ENCODE peak calls at places on chromosomes 7 and 10, in seven cellular contexts. M is activated effector memory CD4-positive, alpha-beta T cell treated with Interleukin-2 at 50 U/mL for 16 hours; O is CD4-positive, alpha-beta memory T cell; B is NCI-H774; Y is RKO; Z is activated CD4-positive, CD25-positive, alpha-beta regulatory T cell; U is NCI-H510A treated with DMSO at 0.1 percent for 48 hours. D is an unnamed sample.

GRCh38 chr7:131692131-131692960 is 135.9 kb upstream of the PODXL start:
- DNase-seq in M (no peak), O (no peak), B (peak; percentile 52), Y (no peak), Z (peak; percentile 7), U (peak; percentile 17), D (no peak)

GRCh38 chr10:35822316-35822715 is 180.2 kb upstream of the FZD8 start:
- DNase-seq in M (no peak), O (no peak), B (no peak), Y (peak; percentile 9), Z (no peak), U (no peak), D (no peak)

GRCh38 chr10:70135046-70135445 is 2.4 kb upstream of the AIFM2 start:
- DNase-seq in M (no peak), O (no peak), B (no peak), Y (no peak), Z (no peak), U (no peak), D (no peak)

GRCh38 chr10:68333058-68333395 is 299 bp upstream of the PBLD start:
- DNase-seq in M (no peak), O (no peak), B (no peak), Y (peak; percentile 78), Z (no peak), U (no peak), D (no peak)

GRCh38 chr10:119443970-119444660 is 98.4 kb downstream of the RGS10 start:
- DNase-seq in M (no peak), O (no peak), B (no peak), Y (no peak), Z (no peak), U (no peak), D (no peak)

GRCh38 chr7:6564091-6564770 is 13.0 kb upstream of the GRID2IP start:
- DNase-seq in M (no peak), O (no peak), B (no peak), Y (no peak), Z (no peak), U (no peak), D (no peak)

GRCh38 chr7:15306286-15306685 is 255.5 kb downstream of the AGMO start:
- DNase-seq in M (no peak), O (no peak), B (no peak), Y (no peak), Z (no peak), U (no peak), D (no peak)

GRCh38 chr7:130910949-130911944 is 177.2 kb upstream of the KLF14 start:
- DNase-seq in M (no peak), O (no peak), B (no peak), Y (peak; percentile 84), Z (no peak), U (no peak), D (no peak)

GRCh38 chr10:13823046-13823711 is 236.4 kb downstream of the PRPF18 start:
- DNase-seq in M (no peak), O (no peak), B (no peak), Y (no peak), Z (no peak), U (no peak), D (no peak)

GRCh38 chr10:90462761-90463160 is 395.1 kb downstream of the HTR7 start:
- DNase-seq in M (no peak), O (no peak), B (no peak), Y (no peak), Z (no peak), U (no peak), D (no peak)

GRCh38 chr7:137984181-137985041 is 17.5 kb downstream of the CREB3L2 start:
- DNase-seq in M (no peak), O (no peak), B (no peak), Y (no peak), Z (no peak), U (no peak), D (no peak)

GRCh38 chr10:82497451-82497850 is 622.5 kb downstream of the NRG3 start:
- DNase-seq in M (no peak), O (no peak), B (no peak), Y (no peak), Z (no peak), U (no peak), D (no peak)

GRCh38 chr10:3902809-3903410 is 117.9 kb upstream of the KLF6 start:
- DNase-seq in M (no peak), O (no peak), B (no peak), Y (no peak), Z (no peak), U (no peak), D (no peak)

D was measured in T-helper 22 cell.